ENCODE peak calls at places on chromosomes 16 and 17, in five cellular contexts. One of them, this sample, is unnamed.

GRCh38 chr16:84546669-84547538 is 42.4 kb upstream of the MEAK7 start:
- DNase-seq in PC-3: no peak
- DNase-seq in GM23338: no peak
- DNase-seq in neural progenitor cell: peak; percentile 63
- DNase-seq in PC-9: no peak
- DNase-seq in this sample: no peak

GRCh38 chr17:13568746-13569739 is 32.7 kb downstream of the HS3ST3A1 start:
- DNase-seq in PC-3: no peak
- DNase-seq in GM23338: no peak
- DNase-seq in neural progenitor cell: no peak
- DNase-seq in PC-9: no peak
- DNase-seq in this sample: no peak

GRCh38 chr17:65042911-65043310 is 13.6 kb downstream of the GNA13 start:
- DNase-seq in PC-3: no peak
- DNase-seq in GM23338: no peak
- DNase-seq in neural progenitor cell: no peak
- DNase-seq in PC-9: no peak
- DNase-seq in this sample: no peak

GRCh38 chr17:77810536-77810935 is 148.0 kb upstream of the TNRC6C start:
- DNase-seq in PC-3: peak; percentile 71
- DNase-seq in GM23338: no peak
- DNase-seq in neural progenitor cell: no peak
- DNase-seq in PC-9: no peak
- DNase-seq in this sample: peak; percentile 90

GRCh38 chr17:82685291-82685690 is 13.2 kb downstream of the RAB40B start:
- DNase-seq in PC-3: no peak
- DNase-seq in GM23338: no peak
- DNase-seq in neural progenitor cell: no peak
- DNase-seq in PC-9: no peak
- DNase-seq in this sample: no peak

GRCh38 chr16:70725024-70725911 is 39.4 kb upstream of the MTSS2 start:
- DNase-seq in PC-3: no peak
- DNase-seq in GM23338: no peak
- DNase-seq in neural progenitor cell: no peak
- DNase-seq in PC-9: no peak
- DNase-seq in this sample: no peak

GRCh38 chr16:27703545-27703944 is 153.6 kb downstream of the KATNIP start:
- DNase-seq in PC-3: no peak
- DNase-seq in GM23338: no peak
- DNase-seq in neural progenitor cell: no peak
- DNase-seq in PC-9: no peak
- DNase-seq in this sample: peak; percentile 37

GRCh38 chr17:77107506-77108433 is 33.0 kb upstream of the SEC14L1 start:
- DNase-seq in PC-3: no peak
- DNase-seq in GM23338: no peak
- DNase-seq in neural progenitor cell: no peak
- DNase-seq in PC-9: no peak
- DNase-seq in this sample: peak; percentile 81

GRCh38 chr17:2551493-2551892 is 39.8 kb upstream of the METTL16 start:
- DNase-seq in PC-3: no peak
- DNase-seq in GM23338: peak; percentile 71
- DNase-seq in neural progenitor cell: peak; percentile 84
- DNase-seq in PC-9: no peak
- DNase-seq in this sample: no peak

GRCh38 chr17:38705803-38706624 is 941 bp downstream of the MLLT6 start:
- DNase-seq in PC-3: peak; percentile 24
- DNase-seq in GM23338: peak; percentile 80
- DNase-seq in neural progenitor cell: peak; percentile 62
- DNase-seq in PC-9: no peak
- DNase-seq in this sample: peak; percentile 59

GRCh38 chr16:35480361-35480760 is 2020.9 kb downstream of the TP53TG3F start:
- DNase-seq in PC-3: no peak
- DNase-seq in GM23338: no peak
- DNase-seq in neural progenitor cell: no peak
- DNase-seq in PC-9: no peak
- DNase-seq in this sample: no peak

GRCh38 chr16:35480988-35481387 is 2021.6 kb downstream of the TP53TG3F start:
- DNase-seq in PC-3: no peak
- DNase-seq in GM23338: no peak
- DNase-seq in neural progenitor cell: no peak
- DNase-seq in PC-9: no peak
- DNase-seq in this sample: no peak

GRCh38 chr16:35485915-35486314 is 2026.5 kb downstream of the TP53TG3F start:
- DNase-seq in PC-3: no peak
- DNase-seq in GM23338: no peak
- DNase-seq in neural progenitor cell: no peak
- DNase-seq in PC-9: no peak
- DNase-seq in this sample: no peak
- H3F3A ChIP-seq in PC-3: no peaks in the 10 kb centered on the region
- H3F3A ChIP-seq in GM23338: no peaks in the 10 kb centered on the region
- H3F3A ChIP-seq in neural progenitor cell: no peaks in the 10 kb centered on the region
- H3F3A ChIP-seq in PC-9: no peaks in the 10 kb centered on the region
- H3F3A ChIP-seq in this sample: no peaks in the 10 kb centered on the region

DNA sequence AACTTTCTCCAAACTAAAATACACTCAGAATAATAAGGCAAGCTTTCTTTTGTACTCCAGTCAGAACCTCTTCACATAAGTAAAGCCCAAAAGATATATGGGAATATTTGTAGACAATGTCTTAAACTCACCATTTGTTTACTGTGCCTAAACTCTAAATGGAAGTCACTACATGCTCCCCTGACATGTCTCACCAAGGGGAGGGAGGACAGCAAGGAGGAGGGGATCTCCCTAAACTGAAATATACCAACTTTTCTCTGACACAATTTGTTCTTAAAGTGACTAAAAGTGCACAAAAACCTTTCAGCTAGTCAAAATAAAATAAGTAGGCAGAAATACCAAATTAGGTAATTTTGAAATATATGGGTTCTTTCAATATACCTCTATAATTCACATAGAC is 38.5 kb downstream of the GRB7 start:
- DNase-seq in PC-3: no peak
- DNase-seq in GM23338: no peak
- DNase-seq in neural progenitor cell: no peak
- DNase-seq in PC-9: no peak
- DNase-seq in this sample: no peak
- H3F3A ChIP-seq in PC-3: no peaks in the 10 kb centered on the region
- H3F3A ChIP-seq in GM23338: no peaks in the 10 kb centered on the region
- H3F3A ChIP-seq in neural progenitor cell: no peaks in the 10 kb centered on the region
- H3F3A ChIP-seq in PC-9: peaks cover 7% of the 10 kb centered on the region
- H3F3A ChIP-seq in this sample: no peaks in the 10 kb centered on the region

GRCh38 chr17:67210915-67211314 is 34.1 kb downstream of the HELZ start:
- DNase-seq in PC-3: no peak
- DNase-seq in GM23338: no peak
- DNase-seq in neural progenitor cell: no peak
- DNase-seq in PC-9: no peak
- DNase-seq in this sample: no peak

GRCh38 chr17:67211742-67212141 is 33.3 kb downstream of the HELZ start:
- DNase-seq in PC-3: no peak
- DNase-seq in GM23338: no peak
- DNase-seq in neural progenitor cell: no peak
- DNase-seq in PC-9: no peak
- DNase-seq in this sample: peak; percentile 59

GRCh38 chr17:67203818-67204217 is 41.2 kb downstream of the HELZ start:
- DNase-seq in PC-3: no peak
- DNase-seq in GM23338: no peak
- DNase-seq in neural progenitor cell: no peak
- DNase-seq in PC-9: no peak
- DNase-seq in this sample: no peak

GRCh38 chr17:67212231-67212630 is 32.8 kb downstream of the HELZ start:
- DNase-seq in PC-3: no peak
- DNase-seq in GM23338: no peak
- DNase-seq in neural progenitor cell: no peak
- DNase-seq in PC-9: no peak
- DNase-seq in this sample: peak; percentile 63

DNA sequence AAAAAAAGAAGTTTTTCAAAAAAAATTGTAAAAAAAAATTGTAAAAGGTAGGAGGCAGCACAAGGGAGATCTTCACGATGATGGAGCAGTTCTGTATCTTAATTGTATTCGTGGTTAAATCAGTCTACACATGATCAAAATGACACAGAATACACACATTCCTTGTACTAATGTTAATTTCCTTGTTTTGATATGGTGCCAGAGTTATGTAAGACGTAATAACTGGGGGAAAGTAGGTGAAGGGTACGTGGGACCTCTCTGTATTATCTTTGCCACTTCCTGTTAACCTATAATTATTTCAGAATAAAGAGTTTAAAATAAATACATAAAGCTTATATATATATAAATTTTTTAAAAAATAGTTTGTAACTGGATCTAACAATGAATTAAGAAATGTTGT is 36.8 kb downstream of the HELZ start:
- DNase-seq in PC-3: no peak
- DNase-seq in GM23338: no peak
- DNase-seq in neural progenitor cell: no peak
- DNase-seq in PC-9: no peak
- DNase-seq in this sample: no peak
- H3F3A ChIP-seq in PC-3: no peaks in the 10 kb centered on the region
- H3F3A ChIP-seq in GM23338: no peaks in the 10 kb centered on the region
- H3F3A ChIP-seq in neural progenitor cell: no peaks in the 10 kb centered on the region
- H3F3A ChIP-seq in PC-9: peaks cover 10% of the 10 kb centered on the region
- H3F3A ChIP-seq in this sample: peaks cover 12% of the 10 kb centered on the region

GRCh38 chr17:63429766-63430165 is 16.3 kb downstream of the CYB561 start:
- DNase-seq in PC-3: no peak
- DNase-seq in GM23338: no peak
- DNase-seq in neural progenitor cell: no peak
- DNase-seq in PC-9: no peak
- DNase-seq in this sample: no peak

GRCh38 chr17:63431939-63432804 is 13.9 kb downstream of the CYB561 start:
- DNase-seq in PC-3: peak; percentile 92
- DNase-seq in GM23338: no peak
- DNase-seq in neural progenitor cell: no peak
- DNase-seq in PC-9: no peak
- DNase-seq in this sample: peak; percentile 20

GRCh38 chr17:63426917-63427308 is 19.2 kb downstream of the CYB561 start:
- DNase-seq in PC-3: no peak
- DNase-seq in GM23338: no peak
- DNase-seq in neural progenitor cell: no peak
- DNase-seq in PC-9: no peak
- DNase-seq in this sample: no peak

GRCh38 chr17:63431618-63431938 is 14.5 kb downstream of the CYB561 start:
- DNase-seq in PC-3: no peak
- DNase-seq in GM23338: no peak
- DNase-seq in neural progenitor cell: no peak
- DNase-seq in PC-9: no peak
- DNase-seq in this sample: no peak

GRCh38 chr17:63430223-63430622 is 15.9 kb downstream of the CYB561 start:
- DNase-seq in PC-3: no peak
- DNase-seq in GM23338: no peak
- DNase-seq in neural progenitor cell: no peak
- DNase-seq in PC-9: no peak
- DNase-seq in this sample: no peak
- H3F3A ChIP-seq in PC-3: peaks cover 14% of the 10 kb centered on the region
- H3F3A ChIP-seq in GM23338: peaks cover 3% of the 10 kb centered on the region
- H3F3A ChIP-seq in neural progenitor cell: no peaks in the 10 kb centered on the region
- H3F3A ChIP-seq in PC-9: peaks cover 73% of the 10 kb centered on the region
- H3F3A ChIP-seq in this sample: peaks cover 29% of the 10 kb centered on the region

DNA sequence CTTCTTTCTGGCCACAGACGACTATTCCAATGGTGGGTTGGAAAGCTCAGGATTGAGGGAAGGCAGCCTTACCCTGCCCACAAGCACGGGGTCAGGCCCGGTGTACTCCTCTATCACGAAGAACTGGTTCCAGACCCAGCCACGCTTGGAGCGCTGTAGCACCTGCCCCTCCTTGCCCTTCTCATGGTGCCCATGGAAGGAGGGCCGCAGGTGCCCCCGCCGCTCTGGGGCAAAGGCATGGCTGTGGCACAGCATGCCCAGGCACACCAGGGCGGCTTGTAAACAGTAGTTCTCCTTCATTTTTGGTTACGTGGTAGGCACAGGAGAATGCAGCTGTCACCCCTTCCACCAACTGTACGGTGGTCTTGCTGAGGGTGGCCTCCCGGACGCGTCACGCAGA is 117.3 kb downstream of the CDH11 start:
- DNase-seq in PC-3: no peak
- DNase-seq in GM23338: no peak
- DNase-seq in neural progenitor cell: no peak
- DNase-seq in PC-9: no peak
- DNase-seq in this sample: no peak
- H3F3A ChIP-seq in PC-3: no peaks in the 10 kb centered on the region
- H3F3A ChIP-seq in GM23338: no peaks in the 10 kb centered on the region
- H3F3A ChIP-seq in neural progenitor cell: no peaks in the 10 kb centered on the region
- H3F3A ChIP-seq in PC-9: no peaks in the 10 kb centered on the region
- H3F3A ChIP-seq in this sample: peaks cover 46% of the 10 kb centered on the region

GRCh38 chr16:22663389-22664064 is 150.4 kb upstream of the HS3ST2 start:
- DNase-seq in PC-3: no peak
- DNase-seq in GM23338: no peak
- DNase-seq in neural progenitor cell: no peak
- DNase-seq in PC-9: no peak
- DNase-seq in this sample: no peak

GRCh38 chr16:22664561-22664997 is 149.4 kb upstream of the HS3ST2 start:
- DNase-seq in PC-3: peak; percentile 50
- DNase-seq in GM23338: no peak
- DNase-seq in neural progenitor cell: no peak
- DNase-seq in PC-9: no peak
- DNase-seq in this sample: no peak

GRCh38 chr16:22665048-22665797 is 148.7 kb upstream of the HS3ST2 start:
- DNase-seq in PC-3: no peak
- DNase-seq in GM23338: no peak
- DNase-seq in neural progenitor cell: no peak
- DNase-seq in PC-9: no peak
- DNase-seq in this sample: no peak

GRCh38 chr16:22664132-22664531 is 149.8 kb upstream of the HS3ST2 start:
- DNase-seq in PC-3: no peak
- DNase-seq in GM23338: no peak
- DNase-seq in neural progenitor cell: no peak
- DNase-seq in PC-9: no peak
- DNase-seq in this sample: no peak

DNA sequence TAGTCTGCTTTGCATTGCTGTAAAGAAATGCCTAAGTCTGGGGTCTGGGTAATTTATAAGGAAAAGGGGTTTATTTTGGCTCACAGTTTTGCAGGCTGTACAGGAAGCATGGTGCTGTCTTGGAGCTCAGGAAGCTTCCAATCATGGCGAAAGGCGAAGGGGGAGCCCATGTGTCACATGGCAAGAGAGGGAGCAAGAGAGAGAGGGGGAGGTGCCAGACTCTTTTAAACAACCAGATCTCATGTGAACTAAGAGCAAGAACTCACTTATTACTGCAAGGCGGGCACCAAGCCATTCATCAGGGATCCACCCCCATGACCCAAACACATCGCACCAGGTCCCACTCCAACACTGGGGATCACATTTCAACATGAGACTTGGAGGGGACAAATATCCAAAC is 148.2 kb upstream of the HS3ST2 start:
- DNase-seq in PC-3: no peak
- DNase-seq in GM23338: peak; percentile 25
- DNase-seq in neural progenitor cell: no peak
- DNase-seq in PC-9: no peak
- DNase-seq in this sample: no peak
- H3F3A ChIP-seq in PC-3: no peaks in the 10 kb centered on the region
- H3F3A ChIP-seq in GM23338: peaks cover 8% of the 10 kb centered on the region
- H3F3A ChIP-seq in neural progenitor cell: peaks cover 3% of the 10 kb centered on the region
- H3F3A ChIP-seq in PC-9: no peaks in the 10 kb centered on the region
- H3F3A ChIP-seq in this sample: no peaks in the 10 kb centered on the region